ENCODE peak calls at places on chromosomes 6 and 20, in six cellular contexts. J is A549, V is heart left ventricle, X is HCT116, N is esophagus squamous epithelium, O is uterus. W is an unnamed sample.
A peak's percentile ranks its signal among the peaks of the same experiment; 100 is the strongest.

GRCh38 chr20:4569092-4569491 is 152.6 kb upstream of the PRND start:
- DNase-seq in J (no peak), V (no peak), X (no peak), N (no peak), O (no peak), W (no peak)

GRCh38 chr20:46083531-46084061 is 6.2 kb downstream of the NCOA5 start:
- DNase-seq in J (no peak), V (no peak), X (no peak), N (no peak), O (no peak), W (no peak)

GRCh38 chr20:38252292-38253288 is 7.9 kb downstream of the KIAA1755 start:
- DNase-seq in J (no peak), V (no peak), X (no peak), N (no peak), O (no peak), W (no peak)

GRCh38 chr20:43799150-43799711 is 72.4 kb upstream of the GTSF1L start:
- DNase-seq in J (no peak), V (no peak), X (no peak), N (no peak), O (no peak), W (no peak)

GRCh38 chr6:149318581-149319286 is 1.2 kb downstream of the TAB2 start:
- DNase-seq in J (no peak), V (no peak), X (no peak), N (no peak), O (no peak), W (no peak)

GRCh38 chr6:44253307-44254101 is 3.8 kb downstream of the SLC35B2 start:
- DNase-seq in J (no peak), V (no peak), X (no peak), N (no peak), O (no peak), W (no peak)

GRCh38 chr6:31651602-31652191 is 764 bp downstream of the BAG6 start:
- DNase-seq in J (peak; percentile 58), V (peak; percentile 82), X (peak; percentile 55), N (peak; percentile 64), O (no peak), W (peak; percentile 78)

GRCh38 chr6:4488389-4488788 is 287.8 kb upstream of the CDYL start:
- DNase-seq in J (no peak), V (no peak), X (no peak), N (no peak), O (no peak), W (no peak)

GRCh38 chr20:62513991-62514390 is 38.2 kb upstream of the GATA5 start:
- DNase-seq in J (no peak), V (no peak), X (no peak), N (no peak), O (no peak), W (no peak)

GRCh38 chr20:50015636-50015992 is 32.8 kb downstream of the SNAI1 start:
- DNase-seq in J (no peak), V (no peak), X (no peak), N (no peak), O (no peak), W (no peak)

GRCh38 chr6:125058562-125058961 is 95.0 kb upstream of the TPD52L1 start:
- DNase-seq in J (no peak), V (no peak), X (no peak), N (no peak), O (no peak), W (no peak)

GRCh38 chr20:59850018-59850641 is 83.3 kb downstream of the SYCP2 start:
- DNase-seq in J (peak; percentile 25), V (no peak), X (peak; percentile 28), N (no peak), O (no peak), W (no peak)

GRCh38 chr20:38173237-38174156 is 8.4 kb upstream of the TGM2 start:
- DNase-seq in J (peak; percentile 95), V (peak; percentile 62), X (no peak), N (no peak), O (no peak), W (peak; percentile 85)

GRCh38 chr20:63739129-63740069 is at the start of gene SLC2A4RG:
- DNase-seq in J (peak; percentile 90), V (peak; percentile 91), X (no peak), N (no peak), O (peak; percentile 72), W (peak; percentile 97)
- TF ChIP-seq POLR2A in J (peak; percentile 8), V (no peak), X (no peak), N (no peak), O (no peak), W (no peak)

GRCh38 chr6:121559611-121560269 is 124.3 kb downstream of the GJA1 start:
- DNase-seq in J (no peak), V (no peak), X (no peak), N (no peak), O (no peak), W (no peak)
- TF ChIP-seq POLR2A in J (no peak), V (no peak), X (no peak), N (no peak), O (no peak), W (no peak)

DNA sequence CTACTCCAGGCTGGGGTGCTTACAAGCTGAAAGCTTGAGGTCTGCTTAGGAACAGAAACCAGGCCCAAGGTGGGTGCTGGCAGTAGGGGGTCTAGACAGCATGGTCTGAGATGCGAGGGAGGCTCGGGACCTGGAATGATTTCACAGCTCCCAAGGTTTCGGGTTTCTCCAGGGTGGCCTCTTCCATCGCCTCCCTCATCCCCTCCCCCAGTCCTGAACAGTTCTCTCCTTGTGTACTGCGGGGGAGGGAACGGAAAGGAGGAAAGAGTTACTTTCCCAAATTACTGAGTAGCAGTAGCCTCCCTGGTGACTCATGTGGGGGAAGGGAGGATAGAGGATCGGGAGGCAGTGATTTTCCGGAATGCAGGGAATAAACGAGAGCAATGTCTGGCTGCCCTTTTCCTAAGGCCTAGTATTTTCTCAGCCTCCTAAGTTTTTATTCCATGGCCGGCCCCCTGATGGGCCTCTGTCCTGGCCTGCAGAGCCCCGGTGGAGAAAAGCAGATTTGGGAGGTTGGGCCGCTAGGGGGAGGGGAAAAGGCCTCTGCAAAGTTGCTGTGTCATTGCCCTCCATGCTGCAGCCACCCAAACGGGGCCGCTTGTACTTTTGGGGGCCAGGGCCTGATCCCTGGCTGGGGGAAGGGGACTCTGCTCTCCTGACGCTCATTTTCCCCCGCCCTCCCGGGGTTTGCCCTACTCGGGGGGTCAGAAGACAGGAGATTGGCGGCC is 1.5 kb downstream of the BRD2 start:
- DNase-seq in J (peak; percentile 44), V (peak; percentile 86), X (peak; percentile 82), N (no peak), O (peak; percentile 96), W (peak; percentile 35)
- TF ChIP-seq POLR2A in J (peak; percentile 17), V (no peak), X (peak; percentile 32), N (no peak), O (peak; percentile 62), W (no peak)

GRCh38 chr6:78867370-78868040 is at the start of gene IRAK1BP1:
- DNase-seq in J (peak; percentile 61), V (peak; percentile 87), X (peak; percentile 69), N (peak; percentile 51), O (peak; percentile 62), W (peak; percentile 50)
- TF ChIP-seq POLR2A in J (peak; percentile 60), V (no peak), X (peak; percentile 83), N (no peak), O (no peak), W (peak; percentile 36)

GRCh38 chr6:32950010-32950409 is 2.9 kb downstream of the HLA-DMA start:
- DNase-seq in J (no peak), V (no peak), X (no peak), N (no peak), O (no peak), W (no peak)

GRCh38 chr6:32946893-32947292 is 6.0 kb downstream of the HLA-DMA start:
- DNase-seq in J (no peak), V (no peak), X (no peak), N (no peak), O (no peak), W (no peak)

GRCh38 chr6:32947552-32948465 is 5.1 kb downstream of the HLA-DMA start:
- DNase-seq in J (no peak), V (no peak), X (peak; percentile 48), N (no peak), O (peak; percentile 41), W (no peak)

GRCh38 chr6:32950449-32950848 is 2.4 kb downstream of the HLA-DMA start:
- DNase-seq in J (no peak), V (no peak), X (no peak), N (no peak), O (no peak), W (no peak)

GRCh38 chr6:32949113-32949512 is 3.8 kb downstream of the HLA-DMA start:
- DNase-seq in J (no peak), V (no peak), X (no peak), N (no peak), O (no peak), W (no peak)
- TF ChIP-seq POLR2A in J (no peak), V (no peak), X (no peak), N (no peak), O (no peak), W (no peak)

GRCh38 chr20:542777-543368 is 717 bp downstream of the CSNK2A1 start:
- DNase-seq in J (peak; percentile 63), V (no peak), X (no peak), N (no peak), O (no peak), W (peak; percentile 16)

GRCh38 chr20:544153-544725 is 649 bp upstream of the CSNK2A1 start:
- DNase-seq in J (no peak), V (no peak), X (no peak), N (no peak), O (no peak), W (no peak)

GRCh38 chr20:540391-541201 is 3.0 kb downstream of the CSNK2A1 start:
- DNase-seq in J (no peak), V (no peak), X (no peak), N (no peak), O (no peak), W (no peak)

GRCh38 chr20:546353-546752 is 2.8 kb upstream of the CSNK2A1 start:
- DNase-seq in J (no peak), V (no peak), X (no peak), N (no peak), O (no peak), W (no peak)

DNA sequence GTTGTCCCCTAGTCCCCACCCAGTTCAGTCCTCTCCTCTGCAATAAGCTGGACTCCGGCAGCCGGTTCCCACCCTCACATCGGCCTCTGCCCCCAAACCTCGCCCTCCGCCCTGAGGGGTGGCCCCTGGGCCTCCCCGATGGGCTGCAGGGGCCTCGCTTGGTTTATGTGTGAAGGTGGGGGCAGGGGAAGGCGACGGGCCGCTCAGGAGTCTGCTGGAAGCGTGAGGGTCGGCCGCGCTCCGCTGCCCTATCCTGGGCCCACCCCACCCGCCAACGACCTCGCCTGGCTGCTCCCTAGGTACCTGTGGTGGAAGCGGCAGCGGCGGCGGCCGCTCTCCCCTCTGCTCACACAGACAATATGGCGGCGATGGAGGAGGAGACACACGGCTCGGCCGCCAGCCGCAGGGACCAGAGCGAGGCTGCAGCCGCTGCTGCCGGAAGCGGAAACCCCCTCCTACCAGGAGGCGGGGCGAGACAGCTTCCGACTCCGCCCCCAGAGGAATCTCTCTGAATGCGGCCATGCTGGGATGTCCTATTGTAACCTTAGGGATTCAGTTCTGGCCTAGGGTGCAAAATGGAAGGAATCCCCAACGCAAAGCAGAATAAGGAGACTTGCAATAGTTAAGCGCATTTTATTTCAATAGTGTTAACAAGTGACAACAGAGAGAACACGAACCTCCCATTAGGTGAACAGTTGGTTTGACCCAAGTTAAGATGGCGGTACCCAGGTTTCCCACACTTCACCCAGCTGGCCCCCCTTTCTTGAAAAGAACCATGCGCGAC is at the start of gene CSNK2A1:
- DNase-seq in J (peak; percentile 97), V (peak; percentile 96), X (peak; percentile 89), N (peak; percentile 61), O (peak; percentile 92), W (peak; percentile 80)
- TF ChIP-seq POLR2A in J (peak; percentile 94), V (peak; percentile 33), X (peak; percentile 29), N (peak; percentile 34), O (peak; percentile 84), W (peak; percentile 86)

GRCh38 chr6:56787209-56787608 is 144.5 kb upstream of the DST start:
- DNase-seq in J (no peak), V (no peak), X (no peak), N (no peak), O (no peak), W (no peak)
- TF ChIP-seq POLR2A in J (no peak), V (no peak), X (no peak), N (no peak), O (no peak), W (no peak)